ENCODE peak calls at places on chromosomes 11 and 22, in seven cellular contexts. X, N, P, B, G, H and J are unnamed samples.

GRCh38 chr11:77170107-77170506 is 42.1 kb downstream of the MYO7A start:
- DNase-seq in X (no peak), N (no peak), P (no peak), B (no peak), G (no peak), H (no peak), J (no peak)

GRCh38 chr11:1073261-1073724 is 1.4 kb upstream of the MUC2 start:
- DNase-seq in X (peak; percentile 4), N (peak; percentile 63), P (peak; percentile 32), B (peak; percentile 83), G (peak; percentile 84), H (peak; percentile 46), J (no peak)

GRCh38 chr11:117824571-117825537 is at the start of gene FXYD2:
- DNase-seq in X (no peak), N (no peak), P (no peak), B (no peak), G (no peak), H (no peak), J (no peak)

GRCh38 chr11:103295704-103296103 is 186.5 kb downstream of the DYNC2H1 start:
- DNase-seq in X (peak; percentile 32), N (no peak), P (no peak), B (peak; percentile 66), G (no peak), H (no peak), J (no peak)

GRCh38 chr11:102493524-102493923 is 37.0 kb downstream of the MMP7 start:
- DNase-seq in X (no peak), N (no peak), P (no peak), B (no peak), G (no peak), H (no peak), J (no peak)

GRCh38 chr11:9802291-9802861 is 138.5 kb downstream of the SWAP70 start:
- DNase-seq in X (no peak), N (peak; percentile 93), P (no peak), B (no peak), G (no peak), H (peak; percentile 91), J (no peak)

GRCh38 chr22:40196628-40197027 is 18.9 kb downstream of the TNRC6B start:
- DNase-seq in X (no peak), N (peak; percentile 69), P (no peak), B (no peak), G (no peak), H (peak; percentile 97), J (no peak)

GRCh38 chr11:9344046-9344680 is 29.8 kb upstream of the TMEM41B start:
- DNase-seq in X (no peak), N (no peak), P (no peak), B (no peak), G (no peak), H (no peak), J (no peak)

GRCh38 chr11:109037856-109038780 is 373.2 kb downstream of the DDX10 start:
- DNase-seq in X (no peak), N (peak; percentile 54), P (no peak), B (no peak), G (no peak), H (peak; percentile 61), J (no peak)

GRCh38 chr11:33453225-33453624 is 196.0 kb downstream of the HIPK3 start:
- DNase-seq in X (no peak), N (no peak), P (no peak), B (no peak), G (no peak), H (no peak), J (no peak)

GRCh38 chr22:30856699-30857098 is 111.9 kb downstream of the MORC2 start:
- DNase-seq in X (no peak), N (no peak), P (no peak), B (no peak), G (no peak), H (no peak), J (no peak)

GRCh38 chr22:30868663-30869385 is 99.8 kb downstream of the MORC2 start:
- DNase-seq in X (no peak), N (peak; percentile 37), P (no peak), B (no peak), G (no peak), H (peak; percentile 75), J (no peak)

GRCh38 chr22:30922151-30922611 is 46.4 kb downstream of the MORC2 start:
- DNase-seq in X (no peak), N (peak; percentile 57), P (peak; percentile 9), B (peak; percentile 23), G (no peak), H (peak; percentile 27), J (peak; percentile 75)

GRCh38 chr11:14411818-14412217 is 52.8 kb upstream of the RRAS2 start:
- DNase-seq in X (no peak), N (peak; percentile 94), P (no peak), B (no peak), G (no peak), H (peak; percentile 89), J (no peak)

GRCh38 chr11:19276859-19277808 is 36.4 kb upstream of the E2F8 start:
- DNase-seq in X (no peak), N (no peak), P (no peak), B (peak; percentile 67), G (no peak), H (no peak), J (no peak)

GRCh38 chr22:38205261-38206128 is 3.7 kb downstream of the MAFF start:
- DNase-seq in X (no peak), N (peak; percentile 78), P (peak; percentile 58), B (no peak), G (no peak), H (peak; percentile 79), J (no peak)

GRCh38 chr11:69376155-69377028 is 82.4 kb downstream of the MYEOV start:
- DNase-seq in X (no peak), N (no peak), P (no peak), B (no peak), G (no peak), H (no peak), J (no peak)

GRCh38 chr22:37529652-37530345 is 10.6 kb upstream of the CARD10 start:
- DNase-seq in X (no peak), N (no peak), P (no peak), B (no peak), G (peak; percentile 33), H (no peak), J (no peak)

GRCh38 chr11:67279589-67280340 is 9.3 kb upstream of the ANKRD13D start:
- DNase-seq in X (no peak), N (no peak), P (no peak), B (no peak), G (no peak), H (no peak), J (no peak)

GRCh38 chr11:34269031-34269430 is 88.8 kb downstream of the ABTB2 start:
- DNase-seq in X (no peak), N (no peak), P (no peak), B (no peak), G (no peak), H (no peak), J (no peak)

GRCh38 chr22:37283393-37283937 is 1.2 kb downstream of the CYTH4 start:
- DNase-seq in X (no peak), N (no peak), P (no peak), B (no peak), G (no peak), H (no peak), J (peak; percentile 50)

GRCh38 chr11:74581954-74582547 is 10.3 kb upstream of the POLD3 start:
- DNase-seq in X (no peak), N (no peak), P (no peak), B (no peak), G (no peak), H (no peak), J (no peak)

GRCh38 chr11:614091-614582 is 1.6 kb downstream of the IRF7 start:
- DNase-seq in X (no peak), N (no peak), P (no peak), B (no peak), G (no peak), H (no peak), J (no peak)